ENCODE peak calls at places on chromosome 5, in four cellular contexts. One of them, this sample, is unnamed.

GRCh38 chr5:73120222-73121108 is at the start of gene TMEM171:
- DNase-seq in breast epithelium: no peak
- DNase-seq in testis: peak; percentile 38
- DNase-seq in upper lobe of right lung: peak; percentile 82
- DNase-seq in this sample: no peak

GRCh38 chr5:98769006-98769255 is 4.5 kb upstream of the RGMB start:
- DNase-seq in breast epithelium: no peak
- DNase-seq in testis: no peak
- DNase-seq in upper lobe of right lung: peak; percentile 73
- DNase-seq in this sample: no peak

GRCh38 chr5:149632311-149633251 is 51.3 kb downstream of the ARHGEF37 start:
- DNase-seq in breast epithelium: no peak
- DNase-seq in testis: no peak
- DNase-seq in upper lobe of right lung: no peak
- DNase-seq in this sample: no peak

GRCh38 chr5:95715799-95716461 is 15.2 kb upstream of the RHOBTB3 start:
- DNase-seq in breast epithelium: no peak
- DNase-seq in testis: no peak
- DNase-seq in upper lobe of right lung: no peak
- DNase-seq in this sample: no peak

GRCh38 chr5:130773813-130774212 is 391.2 kb downstream of the HINT1 start:
- DNase-seq in breast epithelium: no peak
- DNase-seq in testis: no peak
- DNase-seq in upper lobe of right lung: no peak
- DNase-seq in this sample: no peak

GRCh38 chr5:95761771-95762680 is 30.9 kb downstream of the RHOBTB3 start:
- DNase-seq in breast epithelium: no peak
- DNase-seq in testis: no peak
- DNase-seq in upper lobe of right lung: no peak
- DNase-seq in this sample: no peak

GRCh38 chr5:16981700-16982099 is 45.6 kb upstream of the MYO10 start:
- DNase-seq in breast epithelium: no peak
- DNase-seq in testis: peak; percentile 20
- DNase-seq in upper lobe of right lung: no peak
- DNase-seq in this sample: no peak

GRCh38 chr5:94361832-94362754 is 256.3 kb downstream of the KIAA0825 start:
- DNase-seq in breast epithelium: no peak
- DNase-seq in testis: no peak
- DNase-seq in upper lobe of right lung: no peak
- DNase-seq in this sample: no peak

GRCh38 chr5:158759276-158759675 is 340.4 kb downstream of the EBF1 start:
- DNase-seq in breast epithelium: no peak
- DNase-seq in testis: no peak
- DNase-seq in upper lobe of right lung: no peak
- DNase-seq in this sample: no peak

GRCh38 chr5:111512026-111512405 is 319 bp downstream of the STARD4 start:
- DNase-seq in breast epithelium: no peak
- DNase-seq in testis: peak; percentile 50
- DNase-seq in upper lobe of right lung: no peak
- DNase-seq in this sample: no peak

GRCh38 chr5:160293901-160294561 is 18.3 kb downstream of the CCNJL start:
- DNase-seq in breast epithelium: peak; percentile 82
- DNase-seq in testis: no peak
- DNase-seq in upper lobe of right lung: peak; percentile 89
- DNase-seq in this sample: no peak

GRCh38 chr5:133753856-133754255 is 141.5 kb upstream of the FSTL4 start:
- DNase-seq in breast epithelium: no peak
- DNase-seq in testis: no peak
- DNase-seq in upper lobe of right lung: no peak
- DNase-seq in this sample: no peak

GRCh38 chr5:174436805-174437204 is 287.6 kb upstream of the MSX2 start:
- DNase-seq in breast epithelium: no peak
- DNase-seq in testis: no peak
- DNase-seq in upper lobe of right lung: no peak
- DNase-seq in this sample: peak; percentile 77

GRCh38 chr5:138274189-138274853 is at the start of gene GFRA3:
- DNase-seq in breast epithelium: no peak
- DNase-seq in testis: no peak
- DNase-seq in upper lobe of right lung: no peak
- DNase-seq in this sample: no peak

GRCh38 chr5:25544652-25545249 is 900.0 kb upstream of the CDH10 start:
- DNase-seq in breast epithelium: no peak
- DNase-seq in testis: peak; percentile 57
- DNase-seq in upper lobe of right lung: no peak
- DNase-seq in this sample: no peak

GRCh38 chr5:146229222-146229621 is 25.8 kb downstream of the RBM27 start:
- DNase-seq in breast epithelium: no peak
- DNase-seq in testis: no peak
- DNase-seq in upper lobe of right lung: no peak
- DNase-seq in this sample: no peak

GRCh38 chr5:37071901-37072581 is 177.1 kb downstream of the CPLANE1 start:
- DNase-seq in breast epithelium: no peak
- DNase-seq in testis: peak; percentile 80
- DNase-seq in upper lobe of right lung: no peak
- DNase-seq in this sample: no peak

GRCh38 chr5:664343-664993 is 28.7 kb downstream of the TPPP start:
- DNase-seq in breast epithelium: peak; percentile 43
- DNase-seq in testis: no peak
- DNase-seq in upper lobe of right lung: no peak
- DNase-seq in this sample: no peak

GRCh38 chr5:97009212-97009898 is 73.5 kb downstream of the LNPEP start:
- DNase-seq in breast epithelium: no peak
- DNase-seq in testis: no peak
- DNase-seq in upper lobe of right lung: no peak
- DNase-seq in this sample: no peak

GRCh38 chr5:122849746-122850145 is 4.3 kb downstream of the SNX24 start:
- DNase-seq in breast epithelium: no peak
- DNase-seq in testis: no peak
- DNase-seq in upper lobe of right lung: no peak
- DNase-seq in this sample: no peak

GRCh38 chr5:68057186-68057585 is 158.4 kb upstream of the PIK3R1 start:
- DNase-seq in breast epithelium: no peak
- DNase-seq in testis: no peak
- DNase-seq in upper lobe of right lung: no peak
- DNase-seq in this sample: no peak

GRCh38 chr5:31996909-31997308 is 177.2 kb downstream of the GOLPH3 start:
- DNase-seq in breast epithelium: no peak
- DNase-seq in testis: no peak
- DNase-seq in upper lobe of right lung: no peak
- DNase-seq in this sample: no peak

GRCh38 chr5:34008721-34009120 is 871 bp upstream of the AMACR start:
- DNase-seq in breast epithelium: no peak
- DNase-seq in testis: no peak
- DNase-seq in upper lobe of right lung: no peak
- DNase-seq in this sample: no peak

GRCh38 chr5:115685966-115686691 is 60.3 kb upstream of the TMED7 start:
- DNase-seq in breast epithelium: no peak
- DNase-seq in testis: peak; percentile 52
- DNase-seq in upper lobe of right lung: no peak
- DNase-seq in this sample: no peak

GRCh38 chr5:180330810-180331646 is 22.1 kb downstream of the GFPT2 start:
- DNase-seq in breast epithelium: peak; percentile 42
- DNase-seq in testis: no peak
- DNase-seq in upper lobe of right lung: no peak
- DNase-seq in this sample: peak; percentile 99

DNA sequence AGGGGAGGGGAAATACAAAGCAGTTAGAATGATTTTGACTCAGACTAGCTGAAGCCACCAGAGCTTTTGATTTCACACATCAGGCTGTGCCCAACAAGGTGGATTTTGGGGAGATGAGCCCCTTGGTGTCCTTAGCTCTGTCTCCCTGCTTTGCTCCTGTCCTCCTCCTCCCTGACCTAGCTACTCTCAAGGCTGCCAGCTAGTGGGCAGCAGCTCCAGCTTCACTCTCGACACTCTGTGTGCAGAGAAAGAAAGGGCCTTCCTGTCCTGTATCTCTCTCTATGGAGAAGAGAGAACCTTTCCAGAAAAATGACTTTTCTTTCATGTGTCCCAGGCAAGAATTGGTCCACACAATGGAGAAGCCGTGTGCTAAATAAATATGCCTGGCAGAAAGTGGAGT is 446.2 kb downstream of the SEMA5A start:
- DNase-seq in breast epithelium: no peak
- DNase-seq in testis: no peak
- DNase-seq in upper lobe of right lung: no peak
- DNase-seq in this sample: no peak
- TF ChIP-seq CTCF in breast epithelium: no peak
- TF ChIP-seq CTCF in testis: no peak
- TF ChIP-seq CTCF in upper lobe of right lung: no peak
- TF ChIP-seq CTCF in this sample: no peak

DNA sequence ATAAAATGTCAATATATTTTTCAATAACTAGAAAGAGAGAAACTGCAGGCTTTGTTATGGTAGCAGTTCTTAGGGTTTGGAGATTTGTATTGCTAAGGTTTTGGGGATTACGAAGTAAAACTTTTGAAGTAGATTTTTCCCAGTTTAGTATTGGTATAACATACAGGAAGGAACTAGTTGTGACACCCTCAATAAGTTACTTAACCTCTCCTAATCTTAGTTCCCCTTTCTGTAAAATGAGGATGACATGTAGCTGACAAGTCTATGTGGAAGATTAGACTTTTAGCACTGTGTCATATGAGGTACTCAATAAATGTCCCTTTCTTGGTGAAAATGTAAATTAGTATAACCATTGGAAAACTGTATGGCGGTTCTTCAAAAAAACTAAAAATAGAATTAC is 73.4 kb upstream of the ATG10 start:
- DNase-seq in breast epithelium: no peak
- DNase-seq in testis: no peak
- DNase-seq in upper lobe of right lung: no peak
- DNase-seq in this sample: no peak
- H3K27ac ChIP-seq in breast epithelium: no peak overlapping the region
- H3K27ac ChIP-seq in testis: no peak overlapping the region
- H3K27ac ChIP-seq in upper lobe of right lung: no peak overlapping the region
- H3K27ac ChIP-seq in this sample: no peak overlapping the region

DNA sequence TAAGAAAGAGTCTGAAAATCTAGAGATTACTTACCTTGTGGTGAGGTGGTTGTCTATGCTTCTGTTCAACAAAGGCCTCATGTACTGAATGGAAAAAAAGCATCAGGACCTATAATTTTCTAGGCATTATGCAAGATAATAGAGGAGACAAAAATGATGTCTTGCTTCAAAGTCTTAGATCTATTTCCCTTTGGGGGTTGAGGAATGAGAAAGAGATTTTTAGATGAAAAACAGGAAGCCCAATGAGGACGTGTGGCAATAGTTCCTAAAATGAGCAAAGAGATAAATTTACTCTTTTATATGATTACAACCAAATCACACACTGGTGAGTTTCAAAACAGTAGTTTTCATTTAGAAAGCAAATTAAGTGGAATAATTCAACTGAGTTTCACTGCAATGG is 99.5 kb downstream of the GHR start:
- DNase-seq in breast epithelium: no peak
- DNase-seq in testis: no peak
- DNase-seq in upper lobe of right lung: no peak
- DNase-seq in this sample: no peak
- H3K4me1 ChIP-seq in breast epithelium: no peaks in the 10 kb centered on the region
- H3K4me1 ChIP-seq in testis: peaks cover 5% of the 10 kb centered on the region
- H3K4me1 ChIP-seq in upper lobe of right lung: no peaks in the 10 kb centered on the region
- H3K4me1 ChIP-seq in this sample: peaks cover 10% of the 10 kb centered on the region

DNA sequence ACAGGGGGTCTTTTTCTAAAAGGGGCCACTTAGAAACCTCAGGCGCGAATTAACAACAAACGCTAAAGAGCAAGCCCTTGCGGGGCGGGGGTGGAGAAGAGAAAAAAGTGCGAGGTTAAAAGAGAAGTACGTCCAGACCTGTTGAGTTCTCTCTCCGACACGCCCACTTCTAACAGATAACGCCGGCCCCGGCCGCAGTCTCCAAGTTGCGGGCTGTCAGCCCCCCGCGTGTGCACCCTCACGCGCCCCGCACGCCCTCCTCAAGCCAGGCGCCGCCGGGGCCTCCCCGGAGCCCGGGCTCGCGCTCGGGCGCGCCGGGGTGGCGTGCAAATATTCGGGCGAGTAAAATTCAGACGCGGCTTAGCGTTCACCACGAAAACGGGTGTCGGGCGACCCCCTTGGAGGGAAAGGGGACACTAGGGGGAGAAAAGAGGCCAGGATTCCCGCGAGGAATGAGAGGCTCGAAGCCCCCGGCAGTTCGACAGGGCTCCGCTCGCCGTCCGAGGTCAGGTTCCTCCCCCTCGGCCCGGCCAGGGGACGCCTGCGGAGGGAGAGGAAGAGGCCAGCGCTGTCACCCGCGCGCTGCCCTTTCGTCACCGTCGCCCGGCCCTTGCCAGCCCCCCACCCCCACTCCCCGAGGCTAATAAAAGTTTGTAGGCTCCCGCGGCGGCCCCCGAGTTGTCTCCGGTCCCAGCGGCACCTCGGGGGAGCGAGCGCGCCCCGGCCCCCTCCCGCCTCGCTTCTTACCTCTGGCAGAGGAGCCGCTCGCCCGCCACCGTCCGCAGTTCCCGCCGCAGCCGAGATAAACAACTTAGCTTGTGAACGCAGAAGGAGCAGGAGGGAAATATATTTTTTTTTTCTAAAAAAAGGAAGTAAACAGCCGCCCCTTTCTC is 776 bp downstream of the NR3C1 start:
- DNase-seq in breast epithelium: peak; percentile 54
- DNase-seq in testis: peak; percentile 72
- DNase-seq in upper lobe of right lung: peak; percentile 84
- DNase-seq in this sample: no peak
- TF ChIP-seq CTCF in breast epithelium: no peak
- TF ChIP-seq CTCF in testis: no peak
- TF ChIP-seq CTCF in upper lobe of right lung: peak; percentile 4
- TF ChIP-seq CTCF in this sample: no peak

DNA sequence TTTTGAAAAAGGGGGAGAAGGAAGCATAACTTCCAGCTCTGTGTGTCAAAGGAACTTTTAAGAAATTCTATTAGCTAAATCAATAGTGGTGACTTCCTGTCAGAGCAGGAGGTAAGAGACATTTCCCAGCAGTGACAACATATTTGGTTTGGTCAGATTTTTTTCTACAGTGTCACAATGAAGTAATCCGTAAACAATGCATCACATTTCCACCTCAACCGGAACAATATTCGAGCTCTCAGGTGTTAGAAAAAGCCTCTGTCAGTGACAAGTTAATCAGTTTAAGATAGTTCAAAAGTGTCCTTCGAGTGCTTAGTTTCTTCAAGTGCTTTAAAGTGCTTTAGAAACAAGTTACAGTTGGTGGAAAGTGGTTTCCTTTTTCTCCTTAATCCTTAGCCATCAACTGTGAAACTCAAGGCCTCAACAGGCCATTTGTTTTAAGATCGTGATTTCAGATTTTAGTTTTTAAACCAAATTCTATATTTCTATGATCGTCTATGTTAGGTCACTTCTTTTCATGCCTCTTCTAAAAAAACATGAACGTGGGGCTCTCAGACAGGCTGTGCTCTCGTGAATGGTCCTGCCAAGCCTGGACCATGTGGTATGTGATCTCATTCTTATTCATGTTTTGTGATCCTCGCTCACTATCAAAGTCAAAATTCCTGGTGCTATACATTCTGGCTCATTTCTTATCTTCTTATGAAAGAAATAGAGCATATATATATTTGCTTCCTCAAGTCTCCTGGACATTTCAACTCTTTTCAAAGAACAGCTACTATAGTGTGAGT is 181.9 kb upstream of the HMHB1 start:
- DNase-seq in breast epithelium: no peak
- DNase-seq in testis: no peak
- DNase-seq in upper lobe of right lung: no peak
- DNase-seq in this sample: no peak
- H3K27ac ChIP-seq in breast epithelium: no peak overlapping the region
- H3K27ac ChIP-seq in testis: no peak overlapping the region
- H3K27ac ChIP-seq in upper lobe of right lung: no peak overlapping the region
- H3K27ac ChIP-seq in this sample: no peak overlapping the region

GRCh38 chr5:139664727-139665351 is 16.7 kb downstream of the CXXC5 start:
- DNase-seq in breast epithelium: no peak
- DNase-seq in testis: peak; percentile 85
- DNase-seq in upper lobe of right lung: peak; percentile 62
- DNase-seq in this sample: no peak
- H3K4me1 ChIP-seq in breast epithelium: peaks cover 58% of the 10 kb centered on the region
- H3K4me1 ChIP-seq in testis: peaks cover 60% of the 10 kb centered on the region
- H3K4me1 ChIP-seq in upper lobe of right lung: peaks cover 75% of the 10 kb centered on the region
- H3K4me1 ChIP-seq in this sample: peaks cover 95% of the 10 kb centered on the region